ENCODE peak calls at places on chromosomes 13 and 19, in six cellular contexts. Z, D, R, A, I and P are unnamed samples.

GRCh38 chr19:7986321-7987083 is 18.9 kb downstream of the ELAVL1 start:
- DNase-seq in Z (no peak), D (peak), R (no peak), A (no peak), I (peak), P (no peak)

GRCh38 chr19:15015946-15016542 is 33.2 kb upstream of the CASP14 start:
- DNase-seq in Z (no peak), D (no peak), R (no peak), A (no peak), I (peak), P (no peak)

GRCh38 chr19:4057913-4058695 is 8.6 kb downstream of the ZBTB7A start:
- DNase-seq in Z (peak), D (peak), R (peak), A (peak), I (peak), P (no peak)

GRCh38 chr13:106118050-106118449 is 417.4 kb downstream of the EFNB2 start:
- DNase-seq in Z (no peak), D (peak), R (no peak), A (no peak), I (no peak), P (no peak)

GRCh38 chr13:83024955-83025594 is 857.2 kb downstream of the SLITRK1 start:
- DNase-seq in Z (no peak), D (no peak), R (no peak), A (no peak), I (peak), P (no peak)

GRCh38 chr19:57587529-57587928 is 3.6 kb downstream of the ZIK1 start:
- DNase-seq in Z (no peak), D (no peak), R (no peak), A (peak), I (peak), P (no peak)

GRCh38 chr13:42048323-42048624 is 174 bp upstream of the DGKH start:
- DNase-seq in Z (peak), D (no peak), R (no peak), A (no peak), I (no peak), P (no peak)

GRCh38 chr13:112626761-112627160 is 38.8 kb upstream of the TUBGCP3 start:
- DNase-seq in Z (no peak), D (no peak), R (no peak), A (no peak), I (no peak), P (no peak)

GRCh38 chr19:1947651-1948209 is 6.8 kb downstream of the CSNK1G2 start:
- DNase-seq in Z (no peak), D (no peak), R (no peak), A (no peak), I (no peak), P (no peak)

GRCh38 chr13:85985791-85986190 is 186.6 kb upstream of the SLITRK6 start:
- DNase-seq in Z (no peak), D (peak), R (no peak), A (peak), I (no peak), P (no peak)

GRCh38 chr13:98957731-98958442 is 20.0 kb downstream of the DOCK9 start:
- DNase-seq in Z (no peak), D (no peak), R (no peak), A (no peak), I (no peak), P (no peak)

GRCh38 chr19:38420935-38421334 is 5.1 kb downstream of the RASGRP4 start:
- DNase-seq in Z (no peak), D (no peak), R (no peak), A (no peak), I (no peak), P (no peak)

GRCh38 chr19:46426035-46426505 is 2.7 kb downstream of the PNMA8C start:
- DNase-seq in Z (no peak), D (peak), R (no peak), A (no peak), I (no peak), P (no peak)

GRCh38 chr13:66424417-66424816 is 805.7 kb downstream of the PCDH9 start:
- DNase-seq in Z (no peak), D (peak), R (no peak), A (no peak), I (peak), P (no peak)

GRCh38 chr13:21434588-21434987 is 24.5 kb downstream of the ZDHHC20 start:
- DNase-seq in Z (no peak), D (no peak), R (no peak), A (no peak), I (no peak), P (no peak)

GRCh38 chr19:16896098-16896912 is 7.5 kb downstream of the F2RL3 start:
- DNase-seq in Z (no peak), D (no peak), R (peak), A (no peak), I (no peak), P (no peak)

GRCh38 chr19:3657395-3657769 is 30.8 kb upstream of the CACTIN start:
- DNase-seq in Z (no peak), D (no peak), R (no peak), A (no peak), I (no peak), P (no peak)

GRCh38 chr19:41541990-41542584 is 33.9 kb upstream of the CEACAM21 start:
- DNase-seq in Z (peak), D (peak), R (peak), A (no peak), I (peak), P (no peak)

GRCh38 chr19:48540110-48540509 is 11.9 kb upstream of the SULT2B1 start:
- DNase-seq in Z (no peak), D (no peak), R (no peak), A (no peak), I (no peak), P (no peak)

GRCh38 chr19:4555657-4556561 is 3.6 kb downstream of the SEMA6B start:
- DNase-seq in Z (no peak), D (no peak), R (no peak), A (no peak), I (peak), P (no peak)

GRCh38 chr13:76024151-76024550 is 388.0 kb downstream of the LMO7 start:
- DNase-seq in Z (no peak), D (no peak), R (no peak), A (no peak), I (no peak), P (no peak)

GRCh38 chr13:43831088-43831487 is 44.3 kb upstream of the ENOX1 start:
- DNase-seq in Z (no peak), D (no peak), R (no peak), A (no peak), I (peak), P (no peak)

GRCh38 chr19:46659151-46660007 is 1.6 kb downstream of the DACT3 start:
- DNase-seq in Z (peak), D (no peak), R (peak), A (no peak), I (peak), P (peak)

GRCh38 chr13:75830842-75831241 is 194.7 kb downstream of the LMO7 start:
- DNase-seq in Z (no peak), D (no peak), R (no peak), A (no peak), I (peak), P (no peak)

GRCh38 chr13:108618233-108618632 is 11.2 kb upstream of the MYO16 start:
- DNase-seq in Z (no peak), D (no peak), R (no peak), A (no peak), I (no peak), P (no peak)

GRCh38 chr13:45928843-45929242 is 77.3 kb upstream of the SIAH3 start:
- DNase-seq in Z (no peak), D (peak), R (no peak), A (no peak), I (no peak), P (no peak)

GRCh38 chr13:79812070-79812850 is 331.3 kb downstream of the NDFIP2 start:
- DNase-seq in Z (no peak), D (no peak), R (no peak), A (no peak), I (no peak), P (no peak)

GRCh38 chr13:111318396-111318795 is 2.0 kb upstream of the TEX29 start:
- DNase-seq in Z (no peak), D (no peak), R (no peak), A (no peak), I (no peak), P (no peak)

GRCh38 chr19:4977299-4978174 is 8.6 kb downstream of the KDM4B start:
- DNase-seq in Z (no peak), D (peak), R (no peak), A (no peak), I (peak), P (no peak)

GRCh38 chr19:55801416-55801815 is 30.4 kb downstream of the NLRP11 start:
- DNase-seq in Z (no peak), D (no peak), R (no peak), A (no peak), I (no peak), P (no peak)

GRCh38 chr13:114015608-114016295 is 41.9 kb upstream of the C13orf46 start:
- DNase-seq in Z (no peak), D (no peak), R (peak), A (no peak), I (no peak), P (no peak)

GRCh38 chr19:888615-889385 is 4.2 kb downstream of the MED16 start:
- DNase-seq in Z (no peak), D (no peak), R (no peak), A (no peak), I (no peak), P (no peak)

GRCh38 chr13:21075303-21076264 is 14.2 kb upstream of the LATS2 start:
- DNase-seq in Z (peak), D (no peak), R (peak), A (no peak), I (no peak), P (no peak)

GRCh38 chr19:7112675-7113074 is 43.2 kb downstream of the ZNF557 start:
- DNase-seq in Z (no peak), D (no peak), R (no peak), A (no peak), I (no peak), P (no peak)

GRCh38 chr13:34035676-34036325 is 217.9 kb downstream of the RFC3 start:
- DNase-seq in Z (no peak), D (no peak), R (no peak), A (no peak), I (peak), P (no peak)

GRCh38 chr19:35882074-35882832 is 13.9 kb downstream of the APLP1 start:
- DNase-seq in Z (no peak), D (peak), R (no peak), A (peak), I (peak), P (peak)